ENCODE peak calls at places on chromosomes 4 and X, in nine cellular contexts. B is CD4-positive, alpha-beta T cell; H is activated CD4-positive, CD25-positive, alpha-beta regulatory T cell treated with anti-CD3 and anti-CD28 coated beads, Interleukin-2, amount 50 U/mL, for 72 hours; Q is T-cell; U is stimulated activated CD4-positive, alpha-beta T cell treated with anti-CD3 and anti-CD28 coated beads, Interleukin-12 subunit alpha, Interleukin-12 subunit beta, amount 100 ng/mL, for 24 hours; Z is NCI-H2029; G is transverse colon; K is stromal cell of bone marrow; M is NCI-H2081. F is an unnamed sample.

GRCh38 chr4:152586668-152587067 is 50.8 kb upstream of the FBXW7 start:
- DNase-seq in B (no peak), H (no peak), Q (no peak), U (no peak), Z (no peak), G (no peak), K (no peak), M (no peak), F (no peak)

GRCh38 chr4:119138046-119138445 is 2.4 kb downstream of the MYOZ2 start:
- DNase-seq in B (no peak), H (no peak), Q (no peak), U (no peak), Z (no peak), G (no peak), K (no peak), M (no peak), F (no peak)

GRCh38 chr4:139144911-139145551 is 32.0 kb downstream of the ELF2 start:
- DNase-seq in B (no peak), H (no peak), Q (no peak), U (no peak), Z (peak), G (peak), K (no peak), M (no peak), F (no peak)

GRCh38 chr4:24274401-24275035 is 309.8 kb downstream of the DHX15 start:
- DNase-seq in B (no peak), H (no peak), Q (no peak), U (no peak), Z (no peak), G (no peak), K (peak), M (no peak), F (no peak)

GRCh38 chr4:149690726-149691125 is 124.9 kb downstream of the IQCM start:
- DNase-seq in B (no peak), H (no peak), Q (no peak), U (no peak), Z (no peak), G (no peak), K (no peak), M (no peak), F (no peak)

GRCh38 chr4:136748777-136749176 is 783.5 kb downstream of the PCDH18 start:
- DNase-seq in B (no peak), H (no peak), Q (no peak), U (no peak), Z (no peak), G (no peak), K (no peak), M (no peak), F (no peak)

GRCh38 chrX:140525448-140525847 is 20.6 kb upstream of the SOX3 start:
- DNase-seq in B (no peak), H (no peak), Q (no peak), U (no peak), Z (no peak), G (no peak), K (peak), M (no peak), F (no peak)

GRCh38 chr4:119210760-119211159 is 1.8 kb upstream of the USP53 start:
- DNase-seq in B (no peak), H (no peak), Q (no peak), U (no peak), Z (no peak), G (no peak), K (no peak), M (no peak), F (no peak)

GRCh38 chrX:37405954-37406353 is 56.8 kb downstream of the PRRG1 start:
- DNase-seq in B (no peak), H (no peak), Q (no peak), U (no peak), Z (no peak), G (no peak), K (no peak), M (no peak), F (no peak)

GRCh38 chr4:34181311-34181808 is 2063.0 kb downstream of the ARAP2 start:
- DNase-seq in B (no peak), H (no peak), Q (no peak), U (no peak), Z (no peak), G (no peak), K (peak), M (no peak), F (no peak)

GRCh38 chr4:89067407-89067806 is 10.4 kb upstream of the FAM13A start:
- DNase-seq in B (no peak), H (no peak), Q (no peak), U (no peak), Z (no peak), G (no peak), K (peak), M (no peak), F (no peak)

GRCh38 chr4:60611762-60612496 is 588.2 kb upstream of the ADGRL3 start:
- DNase-seq in B (no peak), H (no peak), Q (no peak), U (no peak), Z (no peak), G (no peak), K (no peak), M (no peak), F (no peak)

GRCh38 chr4:105092356-105092755 is 54.3 kb upstream of the TET2 start:
- DNase-seq in B (no peak), H (no peak), Q (no peak), U (no peak), Z (peak), G (no peak), K (peak), M (no peak), F (no peak)

GRCh38 chrX:96407501-96407900 is 277.1 kb upstream of the DIAPH2 start:
- DNase-seq in B (no peak), H (no peak), Q (no peak), U (no peak), Z (no peak), G (no peak), K (peak), M (no peak), F (no peak)

F was measured in NCI-H2107.